ENCODE peak calls at places on chromosomes 11 and 22, in seven cellular contexts. One of them, this sample, is unnamed.
A peak's percentile ranks its signal among the peaks of the same experiment; 100 is the strongest.

GRCh38 chr11:61121917-61122316 is 19.6 kb downstream of the CD5 start:
- DNase-seq in mesendoderm: no peak
- DNase-seq in right atrium auricular region: no peak
- DNase-seq in cardiac muscle cell: no peak
- DNase-seq in Caco-2: no peak
- DNase-seq in ovary: no peak
- DNase-seq in heart right ventricle: no peak
- DNase-seq in this sample: no peak

GRCh38 chr11:34053161-34053686 is 1.7 kb downstream of the CAPRIN1 start:
- DNase-seq in mesendoderm: peak; percentile 84
- DNase-seq in right atrium auricular region: peak; percentile 74
- DNase-seq in cardiac muscle cell: peak; percentile 80
- DNase-seq in Caco-2: peak; percentile 85
- DNase-seq in ovary: peak; percentile 60
- DNase-seq in heart right ventricle: peak; percentile 67
- DNase-seq in this sample: peak; percentile 87

GRCh38 chr22:50523806-50524663 is 1.4 kb downstream of the SCO2 start:
- DNase-seq in mesendoderm: no peak
- DNase-seq in right atrium auricular region: no peak
- DNase-seq in cardiac muscle cell: no peak
- DNase-seq in Caco-2: peak; percentile 62
- DNase-seq in ovary: no peak
- DNase-seq in heart right ventricle: no peak
- DNase-seq in this sample: no peak

GRCh38 chr11:109033627-109034340 is 368.9 kb downstream of the DDX10 start:
- DNase-seq in mesendoderm: no peak
- DNase-seq in right atrium auricular region: no peak
- DNase-seq in cardiac muscle cell: no peak
- DNase-seq in Caco-2: no peak
- DNase-seq in ovary: no peak
- DNase-seq in heart right ventricle: no peak
- DNase-seq in this sample: no peak

GRCh38 chr11:34407121-34407813 is 31.5 kb upstream of the CAT start:
- DNase-seq in mesendoderm: no peak
- DNase-seq in right atrium auricular region: no peak
- DNase-seq in cardiac muscle cell: no peak
- DNase-seq in Caco-2: no peak
- DNase-seq in ovary: no peak
- DNase-seq in heart right ventricle: no peak
- DNase-seq in this sample: no peak

GRCh38 chr22:20248461-20248959 is 19.6 kb downstream of the RTN4R start:
- DNase-seq in mesendoderm: no peak
- DNase-seq in right atrium auricular region: no peak
- DNase-seq in cardiac muscle cell: no peak
- DNase-seq in Caco-2: no peak
- DNase-seq in ovary: no peak
- DNase-seq in heart right ventricle: no peak
- DNase-seq in this sample: no peak

GRCh38 chr22:19292262-19293230 is 1.0 kb upstream of the CLTCL1 start:
- DNase-seq in mesendoderm: no peak
- DNase-seq in right atrium auricular region: no peak
- DNase-seq in cardiac muscle cell: no peak
- DNase-seq in Caco-2: no peak
- DNase-seq in ovary: peak; percentile 47
- DNase-seq in heart right ventricle: no peak
- DNase-seq in this sample: no peak

GRCh38 chr22:37259540-37260029 is 15.5 kb upstream of the RAC2 start:
- DNase-seq in mesendoderm: peak; percentile 85
- DNase-seq in right atrium auricular region: no peak
- DNase-seq in cardiac muscle cell: peak; percentile 68
- DNase-seq in Caco-2: no peak
- DNase-seq in ovary: no peak
- DNase-seq in heart right ventricle: no peak
- DNase-seq in this sample: no peak

GRCh38 chr11:10990160-10990559 is 132.3 kb upstream of the ZBED5 start:
- DNase-seq in mesendoderm: no peak
- DNase-seq in right atrium auricular region: no peak
- DNase-seq in cardiac muscle cell: no peak
- DNase-seq in Caco-2: no peak
- DNase-seq in ovary: no peak
- DNase-seq in heart right ventricle: no peak
- DNase-seq in this sample: no peak

GRCh38 chr11:134223836-134224709 is at the start of the genes NCAPD3 and VPS26B:
- DNase-seq in mesendoderm: peak; percentile 98
- DNase-seq in right atrium auricular region: peak; percentile 98
- DNase-seq in cardiac muscle cell: peak; percentile 99
- DNase-seq in Caco-2: peak; percentile 99
- DNase-seq in ovary: peak; percentile 96
- DNase-seq in heart right ventricle: peak; percentile 96
- DNase-seq in this sample: peak; percentile 99

GRCh38 chr11:13717331-13717730 is 48.9 kb downstream of the FAR1 start:
- DNase-seq in mesendoderm: peak; percentile 63
- DNase-seq in right atrium auricular region: no peak
- DNase-seq in cardiac muscle cell: no peak
- DNase-seq in Caco-2: no peak
- DNase-seq in ovary: no peak
- DNase-seq in heart right ventricle: no peak
- DNase-seq in this sample: no peak

GRCh38 chr11:134843735-134844134 is 431.7 kb upstream of the B3GAT1 start:
- DNase-seq in mesendoderm: no peak
- DNase-seq in right atrium auricular region: peak; percentile 40
- DNase-seq in cardiac muscle cell: no peak
- DNase-seq in Caco-2: no peak
- DNase-seq in ovary: no peak
- DNase-seq in heart right ventricle: no peak
- DNase-seq in this sample: no peak

GRCh38 chr11:78952188-78952587 is 377.5 kb upstream of the NARS2 start:
- DNase-seq in mesendoderm: no peak
- DNase-seq in right atrium auricular region: no peak
- DNase-seq in cardiac muscle cell: no peak
- DNase-seq in Caco-2: no peak
- DNase-seq in ovary: no peak
- DNase-seq in heart right ventricle: no peak
- DNase-seq in this sample: no peak

GRCh38 chr11:89293966-89294679 is 116.4 kb downstream of the TYR start:
- DNase-seq in mesendoderm: peak; percentile 59
- DNase-seq in right atrium auricular region: no peak
- DNase-seq in cardiac muscle cell: peak; percentile 14
- DNase-seq in Caco-2: no peak
- DNase-seq in ovary: peak; percentile 12
- DNase-seq in heart right ventricle: peak; percentile 9
- DNase-seq in this sample: peak; percentile 54

GRCh38 chr11:1568451-1568911 is 3.6 kb downstream of the DUSP8 start:
- DNase-seq in mesendoderm: peak; percentile 96
- DNase-seq in right atrium auricular region: no peak
- DNase-seq in cardiac muscle cell: no peak
- DNase-seq in Caco-2: no peak
- DNase-seq in ovary: no peak
- DNase-seq in heart right ventricle: no peak
- DNase-seq in this sample: peak; percentile 76

DNA sequence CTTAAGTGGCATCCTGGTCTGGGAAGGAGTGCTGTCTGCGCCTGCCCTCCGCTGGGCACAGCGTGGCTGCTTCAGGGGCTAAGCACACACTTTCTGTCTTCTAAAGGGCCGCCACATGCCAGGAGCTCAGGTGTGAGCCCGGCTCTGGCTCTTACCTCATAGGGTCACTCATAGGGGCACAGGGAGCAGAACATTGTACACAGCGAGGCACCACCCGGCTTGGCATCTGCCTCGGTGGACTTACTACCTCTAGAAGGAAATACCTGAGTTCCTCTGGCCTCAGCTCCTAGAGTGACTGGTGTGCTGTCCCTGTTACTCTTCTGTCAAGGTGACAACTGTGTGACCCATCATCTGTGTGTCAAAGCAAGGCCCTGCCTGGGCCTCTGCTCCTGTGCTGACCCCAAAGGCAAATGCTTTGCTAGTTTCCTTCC is 13.4 kb downstream of the NEAT1 start:
- DNase-seq in mesendoderm: no peak
- DNase-seq in right atrium auricular region: peak; percentile 68
- DNase-seq in cardiac muscle cell: no peak
- DNase-seq in Caco-2: no peak
- DNase-seq in ovary: peak; percentile 41
- DNase-seq in heart right ventricle: peak; percentile 24
- DNase-seq in this sample: peak; percentile 61
- H3K4me1 ChIP-seq in mesendoderm: no peaks in the 10 kb centered on the region
- H3K4me1 ChIP-seq in right atrium auricular region: no peaks in the 10 kb centered on the region
- H3K4me1 ChIP-seq in cardiac muscle cell: no peaks in the 10 kb centered on the region
- H3K4me1 ChIP-seq in Caco-2: peaks cover 3% of the 10 kb centered on the region
- H3K4me1 ChIP-seq in ovary: peaks cover 1% of the 10 kb centered on the region
- H3K4me1 ChIP-seq in heart right ventricle: peaks cover 64% of the 10 kb centered on the region
- H3K4me1 ChIP-seq in this sample: peaks cover 96% of the 10 kb centered on the region

GRCh38 chr11:12260731-12261521 is 116.4 kb upstream of the PARVA start:
- DNase-seq in mesendoderm: no peak
- DNase-seq in right atrium auricular region: no peak
- DNase-seq in cardiac muscle cell: no peak
- DNase-seq in Caco-2: no peak
- DNase-seq in ovary: no peak
- DNase-seq in heart right ventricle: no peak
- DNase-seq in this sample: no peak
- H3K4me1 ChIP-seq in mesendoderm: peaks cover 6% of the 10 kb centered on the region
- H3K4me1 ChIP-seq in right atrium auricular region: no peaks in the 10 kb centered on the region
- H3K4me1 ChIP-seq in cardiac muscle cell: peaks cover 18% of the 10 kb centered on the region
- H3K4me1 ChIP-seq in Caco-2: peaks cover 57% of the 10 kb centered on the region
- H3K4me1 ChIP-seq in ovary: no peaks in the 10 kb centered on the region
- H3K4me1 ChIP-seq in heart right ventricle: no peaks in the 10 kb centered on the region
- H3K4me1 ChIP-seq in this sample: no peaks in the 10 kb centered on the region

GRCh38 chr11:9575531-9576240 is 2.2 kb downstream of the WEE1 start:
- DNase-seq in mesendoderm: peak; percentile 37
- DNase-seq in right atrium auricular region: no peak
- DNase-seq in cardiac muscle cell: no peak
- DNase-seq in Caco-2: no peak
- DNase-seq in ovary: no peak
- DNase-seq in heart right ventricle: no peak
- DNase-seq in this sample: no peak
- H3K4me1 ChIP-seq in mesendoderm: peaks cover 4% of the 10 kb centered on the region
- H3K4me1 ChIP-seq in right atrium auricular region: no peaks in the 10 kb centered on the region
- H3K4me1 ChIP-seq in cardiac muscle cell: peaks cover 18% of the 10 kb centered on the region
- H3K4me1 ChIP-seq in Caco-2: peaks cover 25% of the 10 kb centered on the region
- H3K4me1 ChIP-seq in ovary: no peaks in the 10 kb centered on the region
- H3K4me1 ChIP-seq in heart right ventricle: peaks cover 16% of the 10 kb centered on the region
- H3K4me1 ChIP-seq in this sample: peaks cover 57% of the 10 kb centered on the region

GRCh38 chr22:39292002-39292401 is 27.4 kb downstream of the RPL3 start:
- DNase-seq in mesendoderm: no peak
- DNase-seq in right atrium auricular region: no peak
- DNase-seq in cardiac muscle cell: no peak
- DNase-seq in Caco-2: no peak
- DNase-seq in ovary: no peak
- DNase-seq in heart right ventricle: no peak
- DNase-seq in this sample: no peak

GRCh38 chr22:39290724-39291161 is 28.7 kb downstream of the RPL3 start:
- DNase-seq in mesendoderm: no peak
- DNase-seq in right atrium auricular region: peak; percentile 66
- DNase-seq in cardiac muscle cell: peak; percentile 38
- DNase-seq in Caco-2: no peak
- DNase-seq in ovary: peak; percentile 58
- DNase-seq in heart right ventricle: peak; percentile 81
- DNase-seq in this sample: no peak

GRCh38 chr22:39292561-39293074 is 26.8 kb downstream of the RPL3 start:
- DNase-seq in mesendoderm: peak; percentile 80
- DNase-seq in right atrium auricular region: peak; percentile 96
- DNase-seq in cardiac muscle cell: peak; percentile 56
- DNase-seq in Caco-2: peak; percentile 82
- DNase-seq in ovary: peak; percentile 89
- DNase-seq in heart right ventricle: peak; percentile 90
- DNase-seq in this sample: peak; percentile 94

GRCh38 chr22:39290248-39290720 is 29.1 kb downstream of the RPL3 start:
- DNase-seq in mesendoderm: no peak
- DNase-seq in right atrium auricular region: no peak
- DNase-seq in cardiac muscle cell: no peak
- DNase-seq in Caco-2: no peak
- DNase-seq in ovary: no peak
- DNase-seq in heart right ventricle: no peak
- DNase-seq in this sample: no peak

GRCh38 chr22:39291501-39291900 is 27.9 kb downstream of the RPL3 start:
- DNase-seq in mesendoderm: no peak
- DNase-seq in right atrium auricular region: no peak
- DNase-seq in cardiac muscle cell: no peak
- DNase-seq in Caco-2: no peak
- DNase-seq in ovary: no peak
- DNase-seq in heart right ventricle: no peak
- DNase-seq in this sample: no peak
- H3K4me1 ChIP-seq in mesendoderm: no peaks in the 10 kb centered on the region
- H3K4me1 ChIP-seq in right atrium auricular region: no peaks in the 10 kb centered on the region
- H3K4me1 ChIP-seq in cardiac muscle cell: peaks cover 11% of the 10 kb centered on the region
- H3K4me1 ChIP-seq in Caco-2: peaks cover 48% of the 10 kb centered on the region
- H3K4me1 ChIP-seq in ovary: peaks cover 4% of the 10 kb centered on the region
- H3K4me1 ChIP-seq in heart right ventricle: peaks cover 31% of the 10 kb centered on the region
- H3K4me1 ChIP-seq in this sample: peaks cover 65% of the 10 kb centered on the region

GRCh38 chr11:73388241-73389133 is 12.3 kb downstream of the RELT start:
- DNase-seq in mesendoderm: peak; percentile 46
- DNase-seq in right atrium auricular region: no peak
- DNase-seq in cardiac muscle cell: peak; percentile 40
- DNase-seq in Caco-2: no peak
- DNase-seq in ovary: no peak
- DNase-seq in heart right ventricle: peak; percentile 65
- DNase-seq in this sample: no peak
- H3K4me1 ChIP-seq in mesendoderm: no peaks in the 10 kb centered on the region
- H3K4me1 ChIP-seq in right atrium auricular region: peaks cover 4% of the 10 kb centered on the region
- H3K4me1 ChIP-seq in cardiac muscle cell: peaks cover 26% of the 10 kb centered on the region
- H3K4me1 ChIP-seq in Caco-2: peaks cover 4% of the 10 kb centered on the region
- H3K4me1 ChIP-seq in ovary: no peaks in the 10 kb centered on the region
- H3K4me1 ChIP-seq in heart right ventricle: peaks cover 18% of the 10 kb centered on the region
- H3K4me1 ChIP-seq in this sample: peaks cover 65% of the 10 kb centered on the region

DNA sequence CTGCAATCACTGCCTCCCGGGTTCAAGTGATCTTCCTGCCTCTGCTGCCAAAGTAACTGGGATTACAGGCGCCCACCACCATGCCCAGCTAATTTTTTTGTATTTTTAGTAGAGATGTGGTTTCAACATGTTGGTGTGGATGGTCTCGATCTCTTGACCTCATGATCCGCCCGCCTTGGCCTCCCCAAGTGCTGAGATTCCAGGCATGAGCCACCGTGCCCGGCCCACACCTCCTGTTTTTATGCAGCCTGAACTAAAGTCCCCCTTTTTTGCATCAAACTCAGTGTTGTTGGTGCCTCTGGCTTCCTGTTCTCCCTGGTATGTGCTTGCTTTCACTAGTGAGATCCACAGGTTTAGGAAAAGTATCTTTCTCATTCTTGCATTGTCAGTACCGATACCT is 4.2 kb downstream of the TBC1D22A start:
- DNase-seq in mesendoderm: no peak
- DNase-seq in right atrium auricular region: no peak
- DNase-seq in cardiac muscle cell: no peak
- DNase-seq in Caco-2: no peak
- DNase-seq in ovary: no peak
- DNase-seq in heart right ventricle: no peak
- DNase-seq in this sample: peak; percentile 37
- H3K4me1 ChIP-seq in mesendoderm: no peaks in the 10 kb centered on the region
- H3K4me1 ChIP-seq in right atrium auricular region: no peaks in the 10 kb centered on the region
- H3K4me1 ChIP-seq in cardiac muscle cell: peaks cover 2% of the 10 kb centered on the region
- H3K4me1 ChIP-seq in Caco-2: peaks cover 3% of the 10 kb centered on the region
- H3K4me1 ChIP-seq in ovary: peaks cover 7% of the 10 kb centered on the region
- H3K4me1 ChIP-seq in heart right ventricle: peaks cover 39% of the 10 kb centered on the region
- H3K4me1 ChIP-seq in this sample: peaks cover 38% of the 10 kb centered on the region

GRCh38 chr11:16876053-16876752 is 137.8 kb downstream of the C11orf58 start:
- DNase-seq in mesendoderm: no peak
- DNase-seq in right atrium auricular region: no peak
- DNase-seq in cardiac muscle cell: no peak
- DNase-seq in Caco-2: no peak
- DNase-seq in ovary: no peak
- DNase-seq in heart right ventricle: no peak
- DNase-seq in this sample: no peak
- H3K4me1 ChIP-seq in mesendoderm: peaks cover 26% of the 10 kb centered on the region
- H3K4me1 ChIP-seq in right atrium auricular region: no peaks in the 10 kb centered on the region
- H3K4me1 ChIP-seq in cardiac muscle cell: peaks cover 93% of the 10 kb centered on the region
- H3K4me1 ChIP-seq in Caco-2: peaks cover 36% of the 10 kb centered on the region
- H3K4me1 ChIP-seq in ovary: peaks cover 13% of the 10 kb centered on the region
- H3K4me1 ChIP-seq in heart right ventricle: peaks cover 14% of the 10 kb centered on the region
- H3K4me1 ChIP-seq in this sample: peaks cover 50% of the 10 kb centered on the region

This sample was measured in suprapubic skin.